ENCODE peak calls at places on chromosome 7, in ten cellular contexts. Z is HAP-1; H is cardiac septum; Y is nucleus accumbens; V is GM19239; M is CD4-positive, alpha-beta memory T cell; S is sciatic nerve; N is ovary; Q is T-helper 9 cell; J is HS-27A. E is an unnamed sample.

GRCh38 chr7:105596866-105597265 is 15.6 kb upstream of the EFCAB10 start:
- DNase-seq in S (no peak), N (no peak), V (no peak), Y (no peak), H (no peak), Z (no peak), Q (no peak), J (no peak), M (no peak), E (no peak)

GRCh38 chr7:92415225-92415624 is 32.1 kb upstream of the GATAD1 start:
- DNase-seq in N (no peak), V (no peak), Q (no peak), J (no peak), H (no peak), S (no peak), Y (no peak), M (no peak), Z (no peak), E (no peak)

GRCh38 chr7:27134392-27134791 is 3.8 kb upstream of the HOXA4 start:
- DNase-seq in H (no peak), J (no peak), S (no peak), M (no peak), Z (no peak), Y (no peak), V (no peak), N (no peak), Q (no peak), E (no peak)

GRCh38 chr7:39089194-39089593 is 111.5 kb downstream of the POU6F2 start:
- DNase-seq in Y (no peak), S (no peak), M (no peak), V (no peak), Q (no peak), N (no peak), H (no peak), Z (no peak), J (no peak), E (no peak)

GRCh38 chr7:44305564-44306507 is 19.6 kb downstream of the CAMK2B start:
- DNase-seq in Z (no peak), N (peak), H (peak), M (no peak), Y (no peak), Q (no peak), J (no peak), S (peak), V (no peak), E (no peak)

GRCh38 chr7:142811154-142811737 is 40.5 kb downstream of the PRSS2 start:
- DNase-seq in Z (peak), H (no peak), Y (no peak), J (no peak), S (no peak), Q (no peak), V (no peak), M (peak), N (no peak), E (no peak)

GRCh38 chr7:3527496-3528124 is 226.6 kb downstream of the SDK1 start:
- DNase-seq in Q (no peak), J (no peak), S (no peak), Z (no peak), Y (no peak), V (no peak), N (no peak), M (no peak), H (no peak), E (no peak)

GRCh38 chr7:106610996-106611886 is 49.7 kb downstream of the CCDC71L start:
- DNase-seq in J (no peak), V (no peak), M (no peak), Z (peak), Y (no peak), H (no peak), S (no peak), N (no peak), Q (no peak), E (no peak)

GRCh38 chr7:27112960-27113949 is 10.8 kb upstream of the HOXA2 start:
- DNase-seq in Y (no peak), S (peak), N (no peak), V (no peak), J (no peak), M (no peak), Q (no peak), H (no peak), Z (no peak), E (no peak)

GRCh38 chr7:81684513-81685262 is 85.2 kb downstream of the HGF start:
- DNase-seq in N (peak), M (no peak), Q (no peak), J (peak), H (peak), Y (no peak), V (no peak), Z (peak), S (peak), E (peak)

GRCh38 chr7:101237206-101238067 is at the start of gene CLDN15:
- DNase-seq in S (peak), H (no peak), Y (no peak), M (no peak), J (no peak), Z (no peak), N (peak), Q (no peak), V (no peak), E (no peak)

GRCh38 chr7:95686109-95686508 is 86.2 kb upstream of the DYNC1I1 start:
- DNase-seq in H (no peak), V (no peak), Z (peak), M (no peak), Q (no peak), N (peak), Y (peak), J (no peak), S (no peak), E (peak)

GRCh38 chr7:83475403-83475802 is 173.5 kb downstream of the SEMA3E start:
- DNase-seq in V (no peak), Y (no peak), Q (no peak), H (no peak), N (no peak), J (no peak), Z (no peak), S (no peak), M (no peak), E (no peak)

GRCh38 chr7:44486693-44487092 is 3.8 kb downstream of the NUDCD3 start:
- DNase-seq in N (no peak), J (no peak), H (no peak), Y (no peak), S (no peak), M (no peak), Q (no peak), Z (no peak), V (no peak), E (no peak)

GRCh38 chr7:15007507-15007906 is 105.0 kb upstream of the DGKB start:
- DNase-seq in J (no peak), M (no peak), V (no peak), Z (no peak), Y (no peak), Q (no peak), S (no peak), N (no peak), H (no peak), E (no peak)

GRCh38 chr7:17690030-17690429 is 250.3 kb downstream of the SNX13 start:
- DNase-seq in N (no peak), M (no peak), J (peak), H (no peak), Y (no peak), S (no peak), V (no peak), Q (no peak), Z (no peak), E (no peak)

E was measured in Panc1.